ENCODE peak calls at places on chromosomes 11 and 22, in eight cellular contexts. B is DND-41, O is neural progenitor cell, J is astrocyte, A is neuronal stem cell, S is endothelial cell of umbilical vein, K is hepatocyte, N is mesenchymal stem cell. Z is an unnamed sample.

GRCh38 chr11:14774738-14775137 is 117.3 kb downstream of the CYP2R1 start:
- DNase-seq in K (peak), O (no peak), B (no peak), N (no peak), S (no peak), A (no peak), J (no peak), Z (no peak)

GRCh38 chr11:2480874-2481220 is 36.0 kb downstream of the KCNQ1 start:
- DNase-seq in J (no peak), B (no peak), N (no peak), O (no peak), A (no peak), S (no peak), K (no peak), Z (no peak)

GRCh38 chr11:120054753-120055045 is 83.2 kb downstream of the TRIM29 start:
- DNase-seq in K (no peak), S (no peak), O (no peak), J (no peak), B (no peak), N (no peak), A (no peak), Z (peak)

GRCh38 chr22:17086750-17087149 is 1.9 kb downstream of the IL17RA start:
- DNase-seq in B (no peak), N (no peak), K (no peak), A (no peak), S (no peak), O (no peak), J (no peak), Z (no peak)

GRCh38 chr11:71482216-71482615 is 29.2 kb downstream of the NADSYN1 start:
- DNase-seq in A (no peak), K (no peak), O (no peak), J (no peak), N (no peak), S (no peak), B (no peak), Z (no peak)

GRCh38 chr22:25661067-25661466 is 80.9 kb upstream of the MYO18B start:
- DNase-seq in O (no peak), S (no peak), A (no peak), B (no peak), N (no peak), K (no peak), J (peak), Z (no peak)

GRCh38 chr11:124207102-124207792 is 24.1 kb downstream of the OR10D3 start:
- DNase-seq in J (no peak), N (no peak), K (no peak), A (no peak), B (no peak), O (no peak), S (no peak), Z (no peak)

GRCh38 chr11:76796511-76797203 is 13.5 kb downstream of the TSKU start:
- DNase-seq in N (no peak), B (no peak), S (no peak), A (no peak), K (no peak), O (no peak), J (no peak), Z (no peak)

GRCh38 chr11:131957891-131958290 is 587.5 kb downstream of the NTM start:
- DNase-seq in O (no peak), N (no peak), A (no peak), B (no peak), J (no peak), K (no peak), S (no peak), Z (no peak)

GRCh38 chr11:109374032-109374431 is 48.0 kb upstream of the C11orf87 start:
- DNase-seq in A (no peak), B (no peak), N (no peak), S (no peak), K (no peak), O (no peak), J (no peak), Z (no peak)

GRCh38 chr11:13223112-13223511 is 54.5 kb upstream of the BMAL1 start:
- DNase-seq in A (no peak), O (no peak), N (no peak), B (no peak), J (no peak), K (no peak), S (no peak), Z (no peak)

GRCh38 chr11:37695283-37695682 is 1097.2 kb upstream of the RAG2 start:
- DNase-seq in B (no peak), N (no peak), K (no peak), S (no peak), O (no peak), A (no peak), J (no peak), Z (no peak)

GRCh38 chr22:17412232-17412631 is 43.0 kb downstream of the CECR2 start:
- DNase-seq in A (no peak), N (no peak), S (no peak), O (peak), B (no peak), K (no peak), J (no peak), Z (no peak)

GRCh38 chr11:82494988-82495432 is 238.7 kb downstream of the FAM181B start:
- DNase-seq in J (no peak), B (no peak), K (peak), S (no peak), O (peak), N (peak), A (no peak), Z (peak)

GRCh38 chr11:9719949-9720646 is 56.2 kb downstream of the SWAP70 start:
- DNase-seq in O (no peak), S (peak), N (no peak), K (no peak), J (no peak), A (no peak), B (no peak), Z (no peak)

GRCh38 chr22:48316876-48317250 is 1510.8 kb downstream of the BRD1 start:
- DNase-seq in J (no peak), N (no peak), A (no peak), S (no peak), B (no peak), K (no peak), O (no peak), Z (peak)

GRCh38 chr11:103749158-103749557 is 287.3 kb upstream of the DDI1 start:
- DNase-seq in A (no peak), O (no peak), J (peak), N (no peak), K (no peak), B (no peak), S (no peak), Z (no peak)

GRCh38 chr11:62694455-62695167 is 5.3 kb upstream of the LRRN4CL start:
- DNase-seq in S (peak), A (peak), J (peak), O (peak), K (peak), B (peak), N (peak), Z (peak)

GRCh38 chr11:35765211-35765610 is 102.6 kb downstream of the TRIM44 start:
- DNase-seq in S (no peak), O (no peak), A (no peak), B (no peak), K (no peak), J (no peak), N (no peak), Z (no peak)
- H2AFZ ChIP-seq in S (no peak), O (no peak), A (no peak), B (no peak), K (no peak), J (no peak), N (no peak), Z (no peak)

GRCh38 chr22:43317252-43317651 is 25.9 kb downstream of the SCUBE1 start:
- DNase-seq in B (no peak), A (no peak), J (no peak), O (no peak), S (no peak), K (no peak), N (no peak), Z (no peak)

GRCh38 chr22:43325176-43325575 is 18.0 kb downstream of the SCUBE1 start:
- DNase-seq in O (no peak), S (no peak), A (no peak), N (no peak), K (no peak), B (no peak), J (no peak), Z (no peak)

GRCh38 chr22:43326342-43326825 is 16.8 kb downstream of the SCUBE1 start:
- DNase-seq in J (no peak), O (peak), S (peak), N (no peak), K (no peak), B (no peak), A (peak), Z (no peak)

GRCh38 chr22:43319661-43320486 is 23.3 kb downstream of the SCUBE1 start:
- DNase-seq in B (no peak), K (no peak), S (no peak), J (peak), A (no peak), O (no peak), N (no peak), Z (no peak)

GRCh38 chr22:43320943-43321900 is 21.9 kb downstream of the SCUBE1 start:
- DNase-seq in B (no peak), J (no peak), S (no peak), K (no peak), N (no peak), O (no peak), A (no peak), Z (no peak)
- H2AFZ ChIP-seq in B (no peak), J (no peak), S (no peak), K (no peak), N (no peak), O (no peak), A (no peak), Z (no peak)

GRCh38 chr11:6817668-6818067 is 18.2 kb upstream of the OR6A2 start:
- DNase-seq in O (peak), A (no peak), B (no peak), N (no peak), J (no peak), K (no peak), S (no peak), Z (peak)
- H2AFZ ChIP-seq in O (no peak), A (no peak), B (no peak), N (no peak), J (no peak), K (no peak), S (no peak), Z (no peak)

GRCh38 chr11:45147871-45148270 is 1.4 kb downstream of the PRDM11 start:
- DNase-seq in O (no peak), K (no peak), A (no peak), N (no peak), B (no peak), J (no peak), S (no peak), Z (no peak)
- H2AFZ ChIP-seq in O (no peak), K (peak), A (peak), N (no peak), B (peak), J (peak), S (no peak), Z (no peak)